ENCODE peak calls at places on chromosomes 6 and 20, in four cellular contexts. One of them, this sample, is unnamed. For H4K20me1, the result is how much of the 10 kb centered on the place peaks cover.

GRCh38 chr6:100176321-100176950 is 182.4 kb upstream of the MCHR2 start:
- DNase-seq in PC-3: peak
- DNase-seq in HCT116: peak
- DNase-seq in fibroblast of lung: peak
- DNase-seq in this sample: peak

GRCh38 chr6:85464260-85464644 is 14.4 kb downstream of the NT5E start:
- DNase-seq in PC-3: peak
- DNase-seq in HCT116: peak
- DNase-seq in fibroblast of lung: peak
- DNase-seq in this sample: peak

GRCh38 chr6:45795678-45796077 is 220.0 kb downstream of the CLIC5 start:
- DNase-seq in PC-3: peak
- DNase-seq in HCT116: no peak
- DNase-seq in fibroblast of lung: no peak
- DNase-seq in this sample: no peak

GRCh38 chr6:131792091-131792496 is 15.7 kb upstream of the ENPP1 start:
- DNase-seq in PC-3: peak
- DNase-seq in HCT116: no peak
- DNase-seq in fibroblast of lung: peak
- DNase-seq in this sample: peak

GRCh38 chr6:150881911-150882481 is 16.5 kb downstream of the MTHFD1L start:
- DNase-seq in PC-3: peak
- DNase-seq in HCT116: no peak
- DNase-seq in fibroblast of lung: peak
- DNase-seq in this sample: peak

GRCh38 chr6:2891768-2892170 is 11.3 kb downstream of the SERPINB9 start:
- DNase-seq in PC-3: peak
- DNase-seq in HCT116: no peak
- DNase-seq in fibroblast of lung: no peak
- DNase-seq in this sample: no peak

GRCh38 chr6:67630146-67630545 is 1004.9 kb upstream of the ADGRB3 start:
- DNase-seq in PC-3: peak
- DNase-seq in HCT116: no peak
- DNase-seq in fibroblast of lung: peak
- DNase-seq in this sample: no peak

GRCh38 chr6:121006024-121006423 is 328.3 kb downstream of the TBC1D32 start:
- DNase-seq in PC-3: no peak
- DNase-seq in HCT116: no peak
- DNase-seq in fibroblast of lung: no peak
- DNase-seq in this sample: no peak

GRCh38 chr6:82551831-82552230 is 188.2 kb downstream of the TPBG start:
- DNase-seq in PC-3: no peak
- DNase-seq in HCT116: no peak
- DNase-seq in fibroblast of lung: no peak
- DNase-seq in this sample: no peak

GRCh38 chr6:106446287-106446885 is 85.9 kb downstream of the CRYBG1 start:
- DNase-seq in PC-3: peak
- DNase-seq in HCT116: no peak
- DNase-seq in fibroblast of lung: no peak
- DNase-seq in this sample: no peak

GRCh38 chr6:2589171-2589661 is 161.5 kb downstream of the MYLK4 start:
- DNase-seq in PC-3: peak
- DNase-seq in HCT116: no peak
- DNase-seq in fibroblast of lung: no peak
- DNase-seq in this sample: peak

GRCh38 chr20:61814726-61815125 is 251.0 kb downstream of the TAF4 start:
- DNase-seq in PC-3: no peak
- DNase-seq in HCT116: no peak
- DNase-seq in fibroblast of lung: no peak
- DNase-seq in this sample: no peak

GRCh38 chr6:38187688-38188590 is 368.4 kb downstream of the ZFAND3 start:
- DNase-seq in PC-3: no peak
- DNase-seq in HCT116: no peak
- DNase-seq in fibroblast of lung: no peak
- DNase-seq in this sample: no peak

GRCh38 chr20:7348253-7348652 is 580.8 kb downstream of the BMP2 start:
- DNase-seq in PC-3: no peak
- DNase-seq in HCT116: no peak
- DNase-seq in fibroblast of lung: no peak
- DNase-seq in this sample: peak

DNA sequence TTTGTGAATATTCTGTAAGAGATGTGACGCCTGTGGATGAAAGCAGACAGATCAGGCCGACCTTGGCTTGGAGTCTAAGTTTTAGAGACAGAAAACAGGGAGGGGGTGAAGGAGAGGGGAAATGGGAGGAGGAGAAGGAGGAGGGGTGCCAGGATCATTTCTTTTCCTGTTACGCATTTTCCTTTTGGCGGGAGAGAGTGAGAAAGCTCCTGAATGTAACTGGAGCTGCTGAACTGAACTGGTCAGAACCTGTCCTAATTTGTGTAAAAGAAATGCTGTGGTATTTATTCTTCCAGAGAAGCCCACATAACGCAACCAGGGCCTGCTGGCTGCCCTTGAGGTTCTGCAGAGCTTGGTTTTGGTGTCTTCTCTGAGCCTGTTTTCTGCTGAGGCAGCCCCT is 41.9 kb downstream of the UTRN start:
- DNase-seq in PC-3: no peak
- DNase-seq in HCT116: no peak
- DNase-seq in fibroblast of lung: no peak
- DNase-seq in this sample: no peak
- H3K4me2 ChIP-seq in PC-3: no peak
- H3K4me2 ChIP-seq in HCT116: no peak
- H3K4me2 ChIP-seq in fibroblast of lung: no peak
- H3K4me2 ChIP-seq in this sample: peak

GRCh38 chr20:48930878-48931277 is 9.4 kb downstream of the ARFGEF2 start:
- DNase-seq in PC-3: no peak
- DNase-seq in HCT116: no peak
- DNase-seq in fibroblast of lung: no peak
- DNase-seq in this sample: no peak

GRCh38 chr20:48932375-48932941 is 10.9 kb downstream of the ARFGEF2 start:
- DNase-seq in PC-3: no peak
- DNase-seq in HCT116: no peak
- DNase-seq in fibroblast of lung: peak
- DNase-seq in this sample: peak

GRCh38 chr20:48930035-48930434 is 8.5 kb downstream of the ARFGEF2 start:
- DNase-seq in PC-3: no peak
- DNase-seq in HCT116: no peak
- DNase-seq in fibroblast of lung: no peak
- DNase-seq in this sample: no peak

GRCh38 chr20:48933017-48933766 is 11.7 kb downstream of the ARFGEF2 start:
- DNase-seq in PC-3: no peak
- DNase-seq in HCT116: no peak
- DNase-seq in fibroblast of lung: no peak
- DNase-seq in this sample: no peak

GRCh38 chr20:48931527-48932374 is 10.2 kb downstream of the ARFGEF2 start:
- DNase-seq in PC-3: no peak
- DNase-seq in HCT116: no peak
- DNase-seq in fibroblast of lung: no peak
- DNase-seq in this sample: no peak
- H4K20me1 ChIP-seq in PC-3: under half
- H4K20me1 ChIP-seq in HCT116: under half
- H4K20me1 ChIP-seq in fibroblast of lung: under half
- H4K20me1 ChIP-seq in this sample: under half

GRCh38 chr6:43496370-43497128 is 13.6 kb downstream of the LRRC73 start:
- DNase-seq in PC-3: no peak
- DNase-seq in HCT116: no peak
- DNase-seq in fibroblast of lung: peak
- DNase-seq in this sample: peak
- H3K4me2 ChIP-seq in PC-3: no peak
- H3K4me2 ChIP-seq in HCT116: peak
- H3K4me2 ChIP-seq in fibroblast of lung: no peak
- H3K4me2 ChIP-seq in this sample: peak

DNA sequence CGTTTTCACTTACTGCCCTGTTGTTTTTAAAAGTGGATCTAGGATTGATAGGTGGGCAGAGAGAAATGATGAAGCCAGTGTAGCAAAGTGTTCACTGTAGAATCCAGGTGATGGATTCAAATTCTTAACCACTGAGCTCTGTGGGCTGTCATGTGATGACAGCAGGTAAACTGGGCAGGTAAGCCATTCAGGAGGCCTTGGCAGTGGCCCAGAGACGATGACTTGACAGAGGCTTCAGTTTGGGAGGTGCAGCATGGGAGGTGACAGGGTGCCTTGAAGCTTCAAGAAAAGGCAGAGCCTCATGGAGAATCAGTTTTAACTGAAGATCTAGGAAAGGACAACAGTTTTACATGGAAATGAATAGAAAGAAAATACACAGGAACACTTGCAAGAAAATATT is 2.0 kb downstream of the NAA20 start:
- DNase-seq in PC-3: peak
- DNase-seq in HCT116: no peak
- DNase-seq in fibroblast of lung: no peak
- DNase-seq in this sample: peak
- H4K20me1 ChIP-seq in PC-3: under half
- H4K20me1 ChIP-seq in HCT116: under half
- H4K20me1 ChIP-seq in fibroblast of lung: under half
- H4K20me1 ChIP-seq in this sample: under half

DNA sequence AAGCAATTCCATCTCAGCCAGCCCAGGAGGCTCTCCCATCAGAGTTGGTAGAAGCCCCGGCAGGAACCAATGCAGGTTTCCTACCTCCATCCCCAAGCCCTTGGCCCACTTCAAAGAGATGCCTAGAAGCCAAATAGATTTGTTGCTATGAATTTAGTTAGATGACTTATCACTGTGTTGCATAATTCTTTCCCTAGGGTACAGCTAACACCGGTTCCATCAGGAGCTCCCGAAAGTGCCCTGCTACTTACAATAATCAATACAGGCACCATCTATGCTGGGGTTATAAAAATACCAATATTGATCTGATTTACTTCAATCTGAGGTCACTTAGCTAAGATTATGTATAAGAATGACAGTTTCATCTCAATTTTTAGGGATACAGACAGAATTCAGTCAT is 113.0 kb downstream of the MAP7 start:
- DNase-seq in PC-3: no peak
- DNase-seq in HCT116: no peak
- DNase-seq in fibroblast of lung: no peak
- DNase-seq in this sample: no peak
- H3K4me2 ChIP-seq in PC-3: no peak
- H3K4me2 ChIP-seq in HCT116: no peak
- H3K4me2 ChIP-seq in fibroblast of lung: no peak
- H3K4me2 ChIP-seq in this sample: no peak

This sample was measured in mammary epithelial cell.